ENCODE peak calls at places on chromosomes 7 and 10, in eight cellular contexts. U, D, S, B, Q, R, N and W are unnamed samples.

GRCh38 chr10:33539137-33539536 is 204.7 kb upstream of the NRP1 start:
- DNase-seq in U (no peak), S (no peak), B (no peak), R (no peak), D (no peak), Q (no peak), N (no peak), W (no peak)

GRCh38 chr7:124310934-124311390 is 278.1 kb upstream of the TMEM229A start:
- DNase-seq in U (no peak), D (no peak), R (no peak), S (no peak), Q (no peak), B (no peak), N (peak; percentile 10), W (no peak)

GRCh38 chr10:62166331-62167154 is 102.1 kb downstream of the RTKN2 start:
- DNase-seq in Q (peak; percentile 39), S (no peak), R (no peak), N (peak; percentile 43), U (peak; percentile 37), D (peak; percentile 69), B (no peak), W (no peak)

GRCh38 chr10:111289467-111289866 is 212.6 kb downstream of the ADRA2A start:
- DNase-seq in N (no peak), Q (no peak), U (no peak), D (no peak), B (no peak), R (no peak), S (no peak), W (no peak)

GRCh38 chr10:30420774-30421173 is 13.2 kb upstream of the MAP3K8 start:
- DNase-seq in U (no peak), B (no peak), S (no peak), Q (no peak), N (no peak), R (no peak), D (no peak), W (no peak)

GRCh38 chr10:60955321-60955720 is 11.3 kb upstream of the RHOBTB1 start:
- DNase-seq in S (no peak), R (no peak), B (no peak), U (no peak), N (no peak), D (no peak), Q (no peak), W (no peak)

GRCh38 chr10:70166394-70166793 is 3.9 kb downstream of the SAR1A start:
- DNase-seq in D (no peak), N (no peak), B (no peak), S (no peak), Q (no peak), U (no peak), R (no peak), W (no peak)

GRCh38 chr7:77415822-77416620 is at the start of gene GSAP:
- DNase-seq in U (no peak), Q (peak; percentile 83), S (peak; percentile 44), B (peak; percentile 17), R (peak; percentile 60), D (peak; percentile 68), N (no peak), W (peak; percentile 33)

GRCh38 chr10:49497358-49497757 is 41.6 kb downstream of the ERCC6 start:
- DNase-seq in Q (no peak), D (no peak), S (no peak), N (no peak), R (no peak), U (no peak), B (no peak), W (no peak)

GRCh38 chr10:49649294-49649693 is 30.2 kb upstream of the C10orf53 start:
- DNase-seq in R (no peak), Q (no peak), U (no peak), S (no peak), D (peak; percentile 23), N (no peak), B (peak; percentile 4), W (peak; percentile 5)

GRCh38 chr10:125514206-125515162 is 168.5 kb downstream of the TEX36 start:
- DNase-seq in N (no peak), S (no peak), B (no peak), D (no peak), R (no peak), Q (no peak), U (no peak), W (no peak)

GRCh38 chr7:24138366-24138765 is 145.6 kb upstream of the NPY start:
- DNase-seq in N (no peak), Q (no peak), R (no peak), B (no peak), S (no peak), U (no peak), D (no peak), W (no peak)

GRCh38 chr10:21754410-21755011 is 220.5 kb downstream of the MLLT10 start:
- DNase-seq in N (no peak), S (no peak), Q (no peak), R (no peak), B (no peak), D (no peak), U (peak; percentile 28), W (no peak)

GRCh38 chr10:59337254-59337653 is 25.1 kb downstream of the FAM13C start:
- DNase-seq in R (no peak), U (peak; percentile 70), Q (peak; percentile 26), B (no peak), D (peak; percentile 70), N (peak; percentile 26), S (no peak), W (peak; percentile 78)

GRCh38 chr10:97718659-97719142 is 5.2 kb downstream of the MARVELD1 start:
- DNase-seq in B (no peak), R (no peak), Q (no peak), N (no peak), U (peak; percentile 49), D (peak; percentile 82), S (no peak), W (peak; percentile 44)

GRCh38 chr7:117270371-117270770 is 52.5 kb downstream of the WNT2 start:
- DNase-seq in S (no peak), B (no peak), U (no peak), R (no peak), Q (no peak), D (no peak), N (no peak), W (no peak)

GRCh38 chr7:30469303-30469702 is 9.3 kb downstream of the NOD1 start:
- DNase-seq in R (no peak), S (no peak), U (peak; percentile 100), B (no peak), D (peak; percentile 76), N (peak; percentile 96), Q (peak; percentile 83), W (peak; percentile 100)

GRCh38 chr10:121791761-121792160 is 136.1 kb downstream of the ATE1 start:
- DNase-seq in Q (no peak), N (no peak), B (no peak), D (no peak), S (no peak), R (no peak), U (peak; percentile 78), W (peak; percentile 56)

GRCh38 chr10:3136763-3137611 is 35.6 kb downstream of the PITRM1 start:
- DNase-seq in Q (peak; percentile 81), N (peak; percentile 26), B (no peak), S (no peak), D (peak; percentile 72), R (no peak), U (no peak), W (peak; percentile 93)

GRCh38 chr7:31336202-31337035 is 4.1 kb downstream of the NEUROD6 start:
- DNase-seq in S (no peak), R (no peak), U (no peak), D (no peak), N (no peak), B (no peak), Q (no peak), W (no peak)

GRCh38 chr10:8473205-8473604 is 418.7 kb downstream of the GATA3 start:
- DNase-seq in B (no peak), U (peak; percentile 45), N (no peak), D (no peak), S (no peak), R (no peak), Q (no peak), W (peak; percentile 31)

GRCh38 chr7:94064541-94065191 is 60.5 kb upstream of the BET1 start:
- DNase-seq in U (peak; percentile 58), D (no peak), Q (no peak), R (no peak), B (no peak), N (no peak), S (no peak), W (peak; percentile 41)

GRCh38 chr7:20376796-20377195 is 46.1 kb downstream of the ITGB8 start:
- DNase-seq in B (no peak), D (no peak), U (no peak), N (no peak), Q (no peak), S (no peak), R (no peak), W (no peak)

GRCh38 chr7:37035631-37036030 is 311.3 kb upstream of the AOAH start:
- DNase-seq in R (no peak), S (no peak), D (no peak), N (no peak), U (no peak), Q (no peak), B (no peak), W (no peak)

GRCh38 chr7:30829476-30829875 is 58.3 kb downstream of the MINDY4 start:
- DNase-seq in B (no peak), S (no peak), Q (no peak), R (no peak), D (peak; percentile 23), U (no peak), N (no peak), W (no peak)

GRCh38 chr7:103773726-103774125 is 215.7 kb downstream of the RELN start:
- DNase-seq in N (no peak), D (no peak), Q (no peak), U (no peak), S (no peak), R (no peak), B (no peak), W (no peak)

GRCh38 chr10:91969297-91969696 is 45.7 kb downstream of the BTAF1 start:
- DNase-seq in Q (no peak), D (no peak), S (no peak), B (no peak), N (no peak), R (no peak), U (no peak), W (peak; percentile 45)